ENCODE peak calls at places on chromosome 15, in five cellular contexts. One of them, this sample, is unnamed. For H3K79me2, the result is how much of the 10 kb centered on the place peaks cover.

GRCh38 chr15:27486676-27487290 is 515.8 kb downstream of the GABRG3 start:
- DNase-seq in H1: no peak
- DNase-seq in fibroblast of lung: no peak
- DNase-seq in Karpas-422: no peak
- DNase-seq in mammary epithelial cell: no peak
- DNase-seq in this sample: no peak

GRCh38 chr15:79373728-79374127 is 58.4 kb upstream of the MINAR1 start:
- DNase-seq in mammary epithelial cell: no peak
- DNase-seq in H1: no peak
- DNase-seq in fibroblast of lung: no peak
- DNase-seq in Karpas-422: no peak
- DNase-seq in this sample: no peak

GRCh38 chr15:39599871-39600270 is 19.0 kb downstream of the THBS1 start:
- DNase-seq in Karpas-422: no peak
- DNase-seq in fibroblast of lung: peak
- DNase-seq in mammary epithelial cell: no peak
- DNase-seq in H1: no peak
- DNase-seq in this sample: peak

GRCh38 chr15:51828621-51829359 is 663 bp upstream of the TMOD3 start:
- DNase-seq in Karpas-422: no peak
- DNase-seq in H1: no peak
- DNase-seq in mammary epithelial cell: peak
- DNase-seq in fibroblast of lung: no peak
- DNase-seq in this sample: no peak

GRCh38 chr15:62068787-62069170 is 2.0 kb downstream of the C2CD4A start:
- DNase-seq in fibroblast of lung: no peak
- DNase-seq in H1: no peak
- DNase-seq in Karpas-422: no peak
- DNase-seq in mammary epithelial cell: peak
- DNase-seq in this sample: peak

GRCh38 chr15:45203182-45203581 is 15.4 kb upstream of the SHF start:
- DNase-seq in mammary epithelial cell: no peak
- DNase-seq in Karpas-422: no peak
- DNase-seq in fibroblast of lung: no peak
- DNase-seq in H1: no peak
- DNase-seq in this sample: no peak

GRCh38 chr15:90214553-90215205 is 13.5 kb downstream of the SEMA4B start:
- DNase-seq in mammary epithelial cell: no peak
- DNase-seq in fibroblast of lung: no peak
- DNase-seq in H1: no peak
- DNase-seq in Karpas-422: no peak
- DNase-seq in this sample: peak

GRCh38 chr15:66211670-66212455 is 41.7 kb downstream of the MEGF11 start:
- DNase-seq in mammary epithelial cell: no peak
- DNase-seq in Karpas-422: no peak
- DNase-seq in H1: no peak
- DNase-seq in fibroblast of lung: no peak
- DNase-seq in this sample: no peak

GRCh38 chr15:29988689-29989088 is 94.1 kb upstream of the GOLGA8J start:
- DNase-seq in H1: no peak
- DNase-seq in Karpas-422: no peak
- DNase-seq in mammary epithelial cell: no peak
- DNase-seq in fibroblast of lung: no peak
- DNase-seq in this sample: peak

GRCh38 chr15:70935631-70936030 is 43.0 kb downstream of the LRRC49 start:
- DNase-seq in Karpas-422: no peak
- DNase-seq in H1: no peak
- DNase-seq in fibroblast of lung: no peak
- DNase-seq in mammary epithelial cell: no peak
- DNase-seq in this sample: no peak

GRCh38 chr15:41790756-41791546 is 16.7 kb downstream of the MAPKBP1 start:
- DNase-seq in fibroblast of lung: peak
- DNase-seq in Karpas-422: no peak
- DNase-seq in mammary epithelial cell: peak
- DNase-seq in H1: no peak
- DNase-seq in this sample: peak

GRCh38 chr15:90902996-90903732 is at the start of gene MAN2A2:
- DNase-seq in Karpas-422: peak
- DNase-seq in fibroblast of lung: peak
- DNase-seq in mammary epithelial cell: peak
- DNase-seq in H1: no peak
- DNase-seq in this sample: peak

GRCh38 chr15:77568960-77569646 is 63.6 kb downstream of the LINGO1 start:
- DNase-seq in fibroblast of lung: peak
- DNase-seq in Karpas-422: no peak
- DNase-seq in H1: no peak
- DNase-seq in mammary epithelial cell: peak
- DNase-seq in this sample: no peak

GRCh38 chr15:69893863-69894262 is 203.9 kb downstream of the TLE3 start:
- DNase-seq in mammary epithelial cell: peak
- DNase-seq in fibroblast of lung: peak
- DNase-seq in H1: no peak
- DNase-seq in Karpas-422: no peak
- DNase-seq in this sample: peak

GRCh38 chr15:90240856-90241255 is 6.8 kb downstream of the GDPGP1 start:
- DNase-seq in H1: no peak
- DNase-seq in fibroblast of lung: no peak
- DNase-seq in Karpas-422: no peak
- DNase-seq in mammary epithelial cell: no peak
- DNase-seq in this sample: no peak

GRCh38 chr15:68427961-68428360 is 4.0 kb downstream of the ITGA11 start:
- DNase-seq in H1: no peak
- DNase-seq in fibroblast of lung: no peak
- DNase-seq in Karpas-422: no peak
- DNase-seq in mammary epithelial cell: no peak
- DNase-seq in this sample: peak

GRCh38 chr15:69008056-69008455 is 6.4 kb upstream of the NOX5 start:
- DNase-seq in mammary epithelial cell: no peak
- DNase-seq in H1: no peak
- DNase-seq in Karpas-422: no peak
- DNase-seq in fibroblast of lung: no peak
- DNase-seq in this sample: no peak

GRCh38 chr15:39079296-39079834 is 501.5 kb upstream of the THBS1 start:
- DNase-seq in mammary epithelial cell: peak
- DNase-seq in H1: no peak
- DNase-seq in Karpas-422: no peak
- DNase-seq in fibroblast of lung: peak
- DNase-seq in this sample: peak

GRCh38 chr15:67723294-67724024 is 101.8 kb upstream of the SKOR1 start:
- DNase-seq in Karpas-422: no peak
- DNase-seq in mammary epithelial cell: no peak
- DNase-seq in fibroblast of lung: no peak
- DNase-seq in H1: no peak
- DNase-seq in this sample: no peak

GRCh38 chr15:60572462-60573214 is 93.7 kb upstream of the ICE2 start:
- DNase-seq in Karpas-422: no peak
- DNase-seq in mammary epithelial cell: no peak
- DNase-seq in H1: no peak
- DNase-seq in fibroblast of lung: no peak
- DNase-seq in this sample: no peak

GRCh38 chr15:76185716-76186115 is 125.6 kb downstream of the ETFA start:
- DNase-seq in Karpas-422: peak
- DNase-seq in H1: peak
- DNase-seq in fibroblast of lung: peak
- DNase-seq in mammary epithelial cell: peak
- DNase-seq in this sample: peak

GRCh38 chr15:60299452-60300047 is 98.2 kb downstream of the ANXA2 start:
- DNase-seq in H1: no peak
- DNase-seq in fibroblast of lung: peak
- DNase-seq in mammary epithelial cell: peak
- DNase-seq in Karpas-422: no peak
- DNase-seq in this sample: peak

GRCh38 chr15:63232400-63232799 is 43.0 kb downstream of the RAB8B start:
- DNase-seq in fibroblast of lung: no peak
- DNase-seq in H1: no peak
- DNase-seq in Karpas-422: no peak
- DNase-seq in mammary epithelial cell: no peak
- DNase-seq in this sample: peak

GRCh38 chr15:63234479-63234878 is 42.9 kb upstream of the APH1B start:
- DNase-seq in fibroblast of lung: peak
- DNase-seq in mammary epithelial cell: peak
- DNase-seq in H1: no peak
- DNase-seq in Karpas-422: no peak
- DNase-seq in this sample: peak

GRCh38 chr15:63233667-63234419 is 43.6 kb upstream of the APH1B start:
- DNase-seq in H1: no peak
- DNase-seq in fibroblast of lung: peak
- DNase-seq in Karpas-422: peak
- DNase-seq in mammary epithelial cell: no peak
- DNase-seq in this sample: peak

GRCh38 chr15:63231717-63232116 is 42.3 kb downstream of the RAB8B start:
- DNase-seq in mammary epithelial cell: no peak
- DNase-seq in fibroblast of lung: peak
- DNase-seq in Karpas-422: no peak
- DNase-seq in H1: no peak
- DNase-seq in this sample: peak

DNA sequence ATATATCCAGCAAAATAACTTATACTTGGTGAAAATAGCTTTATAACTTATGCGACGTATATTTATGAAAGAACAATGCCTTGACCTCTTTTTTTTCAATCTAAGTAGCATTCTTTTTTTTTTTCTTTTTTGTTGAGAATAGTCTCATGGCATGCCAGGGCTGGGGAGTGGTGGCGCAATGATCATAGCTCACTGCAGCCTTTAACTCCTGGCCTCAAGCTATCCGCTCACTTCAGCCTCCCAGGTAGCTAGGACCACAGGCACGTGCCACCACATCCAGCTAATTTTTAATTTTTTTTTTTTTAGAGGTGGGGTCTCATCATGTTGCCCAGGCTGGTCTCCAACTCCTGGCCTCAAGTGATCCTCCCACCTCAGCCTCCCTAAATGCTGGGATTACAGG is 43.5 kb downstream of the RAB8B start:
- DNase-seq in H1: no peak
- DNase-seq in fibroblast of lung: peak
- DNase-seq in Karpas-422: no peak
- DNase-seq in mammary epithelial cell: no peak
- DNase-seq in this sample: peak
- H3K79me2 ChIP-seq in H1: under half
- H3K79me2 ChIP-seq in fibroblast of lung: under half
- H3K79me2 ChIP-seq in Karpas-422: under half
- H3K79me2 ChIP-seq in mammary epithelial cell: under half
- H3K79me2 ChIP-seq in this sample: half or more

DNA sequence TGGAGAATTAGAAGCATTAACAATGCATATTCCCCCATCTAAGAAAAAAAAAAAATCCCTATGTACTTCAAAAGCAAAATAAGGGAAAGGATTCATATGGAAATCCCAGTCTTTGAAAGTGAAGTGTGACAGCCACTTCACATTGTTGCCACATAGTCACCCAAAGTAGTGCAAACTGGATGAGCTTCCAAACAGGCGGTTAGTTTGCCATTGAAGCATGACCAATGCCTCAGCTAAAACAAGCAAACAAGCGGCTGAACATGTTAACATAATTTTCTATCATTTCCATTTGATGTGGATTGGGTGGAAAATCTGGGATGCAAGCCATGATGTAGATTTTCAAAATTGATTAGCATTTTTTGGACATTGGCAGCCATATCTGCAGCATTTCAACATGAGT is 405.1 kb downstream of the NR2F2 start:
- DNase-seq in fibroblast of lung: no peak
- DNase-seq in mammary epithelial cell: no peak
- DNase-seq in Karpas-422: no peak
- DNase-seq in H1: no peak
- DNase-seq in this sample: no peak
- H3K79me2 ChIP-seq in fibroblast of lung: under half
- H3K79me2 ChIP-seq in mammary epithelial cell: under half
- H3K79me2 ChIP-seq in Karpas-422: under half
- H3K79me2 ChIP-seq in H1: under half
- H3K79me2 ChIP-seq in this sample: under half

DNA sequence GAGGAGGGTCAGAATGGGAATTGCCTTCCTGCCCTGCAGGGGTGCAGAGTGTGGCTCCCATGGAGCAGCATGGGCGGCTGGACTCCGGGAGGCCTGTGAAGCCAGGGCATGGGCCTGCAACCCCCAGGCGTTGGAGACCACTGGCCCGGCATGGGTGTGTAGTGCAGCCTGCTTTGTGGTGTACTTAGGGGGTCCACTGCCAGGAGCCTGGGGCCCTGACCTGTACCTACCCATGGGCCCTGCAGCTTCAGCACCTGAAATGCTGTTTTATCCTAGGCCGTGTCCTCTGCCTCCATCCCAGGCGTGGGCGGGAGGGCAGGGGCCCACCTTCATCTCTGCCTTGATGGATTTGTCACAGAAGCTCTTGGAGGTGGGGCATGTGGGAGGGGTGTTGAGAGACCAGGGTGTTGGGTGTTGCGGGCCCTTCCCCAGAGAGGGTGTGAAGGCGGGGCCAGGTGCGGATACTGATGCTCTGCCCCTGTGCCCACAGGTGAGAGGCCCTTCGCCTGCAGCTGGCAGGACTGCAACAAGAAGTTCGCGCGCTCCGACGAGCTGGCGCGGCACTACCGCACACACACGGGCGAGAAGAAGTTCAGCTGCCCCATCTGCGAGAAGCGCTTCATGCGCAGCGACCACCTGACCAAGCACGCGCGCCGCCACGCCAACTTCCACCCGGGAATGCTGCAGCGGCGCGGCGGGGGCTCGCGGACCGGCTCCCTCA is 45.0 kb downstream of the KLF13 start:
- DNase-seq in Karpas-422: no peak
- DNase-seq in mammary epithelial cell: no peak
- DNase-seq in H1: no peak
- DNase-seq in fibroblast of lung: no peak
- DNase-seq in this sample: no peak
- H3K79me2 ChIP-seq in Karpas-422: under half
- H3K79me2 ChIP-seq in mammary epithelial cell: half or more
- H3K79me2 ChIP-seq in H1: under half
- H3K79me2 ChIP-seq in fibroblast of lung: under half
- H3K79me2 ChIP-seq in this sample: half or more

GRCh38 chr15:92962914-92963313 is 62.8 kb downstream of the CHD2 start:
- DNase-seq in mammary epithelial cell: no peak
- DNase-seq in H1: no peak
- DNase-seq in fibroblast of lung: no peak
- DNase-seq in Karpas-422: no peak
- DNase-seq in this sample: no peak

GRCh38 chr15:92958105-92958504 is 58.0 kb downstream of the CHD2 start:
- DNase-seq in fibroblast of lung: peak
- DNase-seq in mammary epithelial cell: peak
- DNase-seq in H1: no peak
- DNase-seq in Karpas-422: no peak
- DNase-seq in this sample: peak

GRCh38 chr15:92955706-92956105 is 55.6 kb downstream of the CHD2 start:
- DNase-seq in mammary epithelial cell: no peak
- DNase-seq in fibroblast of lung: no peak
- DNase-seq in Karpas-422: no peak
- DNase-seq in H1: no peak
- DNase-seq in this sample: no peak

GRCh38 chr15:92960996-92961681 is 61.0 kb downstream of the CHD2 start:
- DNase-seq in fibroblast of lung: peak
- DNase-seq in Karpas-422: no peak
- DNase-seq in H1: no peak
- DNase-seq in mammary epithelial cell: no peak
- DNase-seq in this sample: no peak

DNA sequence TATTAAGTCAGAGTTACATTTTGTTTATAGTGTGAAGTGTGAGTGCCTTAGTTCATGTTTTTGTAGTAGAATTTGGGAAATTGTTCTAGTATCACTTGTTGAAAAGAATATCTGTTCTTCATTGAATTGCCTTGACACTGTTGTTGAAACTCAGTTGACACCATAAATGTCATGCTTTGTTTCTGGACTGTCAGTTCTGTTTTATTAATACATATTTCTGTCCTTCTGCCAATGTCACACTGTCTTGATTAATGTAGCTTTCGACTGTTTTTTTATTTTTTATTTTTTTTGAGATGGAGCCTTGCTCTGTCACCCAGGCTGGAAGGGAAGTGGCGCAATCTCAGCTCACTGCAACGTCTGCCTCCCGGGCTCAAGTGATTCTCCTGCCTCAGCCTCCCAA is 59.1 kb downstream of the CHD2 start:
- DNase-seq in Karpas-422: no peak
- DNase-seq in H1: no peak
- DNase-seq in fibroblast of lung: no peak
- DNase-seq in mammary epithelial cell: no peak
- DNase-seq in this sample: no peak
- H3K79me2 ChIP-seq in Karpas-422: under half
- H3K79me2 ChIP-seq in H1: half or more
- H3K79me2 ChIP-seq in fibroblast of lung: under half
- H3K79me2 ChIP-seq in mammary epithelial cell: half or more
- H3K79me2 ChIP-seq in this sample: half or more

This sample was measured in GM23248.